ENCODE peak calls at places on chromosomes 11 and 22, in five cellular contexts. K is H1, E is mesenchymal stem cell, T is H9, H is trophoblast cell. R is an unnamed sample.

GRCh38 chr11:119318240-119319135 is 1.6 kb upstream of the MCAM start:
- DNase-seq in K (no peak), E (peak), T (peak), H (peak), R (no peak)

GRCh38 chr11:78392854-78393253 is 24.8 kb downstream of the GAB2 start:
- DNase-seq in K (no peak), E (no peak), T (no peak), H (no peak), R (no peak)

GRCh38 chr22:26709617-26710390 is 52.4 kb downstream of the MIAT start:
- DNase-seq in K (no peak), E (peak), T (no peak), H (peak), R (no peak)

GRCh38 chr22:49351761-49352221 is 475.9 kb downstream of the BRD1 start:
- DNase-seq in K (no peak), E (no peak), T (peak), H (no peak), R (no peak)

GRCh38 chr11:56380120-56380519 is 4.7 kb downstream of the OR8U1 start:
- DNase-seq in K (no peak), E (no peak), T (no peak), H (no peak), R (no peak)

GRCh38 chr11:27293500-27294417 is 69.3 kb downstream of the CCDC34 start:
- DNase-seq in K (no peak), E (no peak), T (no peak), H (no peak), R (no peak)

GRCh38 chr11:118911113-118911879 is 14.4 kb downstream of the BCL9L start:
- DNase-seq in K (no peak), E (peak), T (peak), H (peak), R (no peak)

GRCh38 chr22:49606562-49606961 is 221.1 kb downstream of the BRD1 start:
- DNase-seq in K (no peak), E (no peak), T (no peak), H (no peak), R (no peak)

GRCh38 chr11:128522943-128523518 is 64.3 kb downstream of the ETS1 start:
- DNase-seq in K (no peak), E (peak), T (no peak), H (no peak), R (no peak)

GRCh38 chr11:118143661-118144185 is 8.9 kb downstream of the SCN4B start:
- DNase-seq in K (no peak), E (no peak), T (no peak), H (no peak), R (no peak)

GRCh38 chr11:34198523-34198922 is 93.1 kb downstream of the NAT10 start:
- DNase-seq in K (no peak), E (no peak), T (no peak), H (no peak), R (no peak)

GRCh38 chr11:57222239-57222638 is 14.8 kb downstream of the APLNR start:
- DNase-seq in K (no peak), E (no peak), T (no peak), H (no peak), R (no peak)

GRCh38 chr22:39292561-39293074 is 26.8 kb downstream of the RPL3 start:
- DNase-seq in K (no peak), E (peak), T (peak), H (peak), R (peak)

GRCh38 chr22:32527756-32528155 is 53.1 kb downstream of the FBXO7 start:
- DNase-seq in K (no peak), E (no peak), T (no peak), H (no peak), R (no peak)

GRCh38 chr11:72191961-72192381 is at the start of gene FOLR1:
- DNase-seq in K (no peak), E (peak), T (peak), H (peak), R (peak)

GRCh38 chr11:12205330-12205729 is 94.9 kb downstream of the MICAL2 start:
- DNase-seq in K (no peak), E (peak), T (no peak), H (no peak), R (no peak)

GRCh38 chr22:27488456-27489224 is 312.9 kb downstream of the MN1 start:
- DNase-seq in K (no peak), E (no peak), T (no peak), H (no peak), R (no peak)

GRCh38 chr11:72703281-72704008 is 29.2 kb upstream of the PDE2A start:
- DNase-seq in K (no peak), E (peak), T (no peak), H (no peak), R (no peak)

GRCh38 chr22:24894220-24894975 is 52.1 kb downstream of the LHFPL7 start:
- DNase-seq in K (no peak), E (peak), T (no peak), H (peak), R (no peak)

GRCh38 chr11:44304091-44305084 is 5.6 kb downstream of the ALX4 start:
- DNase-seq in K (peak), E (peak), T (peak), H (no peak), R (no peak)

GRCh38 chr11:15688351-15688792 is 573.6 kb downstream of the INSC start:
- DNase-seq in K (no peak), E (peak), T (no peak), H (no peak), R (no peak)

GRCh38 chr11:118572075-118572913 is at the start of gene ARCN1:
- DNase-seq in K (peak), E (peak), T (peak), H (peak), R (peak)

GRCh38 chr22:31343235-31344191 is 2.6 kb downstream of the PATZ1 start:
- DNase-seq in K (peak), E (peak), T (peak), H (peak), R (peak)

GRCh38 chr22:46583571-46583970 is 36.6 kb upstream of the GRAMD4 start:
- DNase-seq in K (no peak), E (no peak), T (peak), H (no peak), R (no peak)

GRCh38 chr11:133306019-133306418 is 226.3 kb downstream of the OPCML start:
- DNase-seq in K (no peak), E (no peak), T (no peak), H (no peak), R (no peak)

GRCh38 chr22:25777870-25778269 is 35.9 kb downstream of the MYO18B start:
- DNase-seq in K (no peak), E (peak), T (no peak), H (no peak), R (no peak)

GRCh38 chr22:27460596-27461347 is 340.8 kb downstream of the MN1 start:
- DNase-seq in K (no peak), E (no peak), T (no peak), H (peak), R (no peak)

GRCh38 chr22:46969491-46969890 is 207.0 kb downstream of the TBC1D22A start:
- DNase-seq in K (no peak), E (no peak), T (no peak), H (no peak), R (no peak)

GRCh38 chr11:118631510-118631909 is 24.1 kb downstream of the PHLDB1 start:
- DNase-seq in K (no peak), E (no peak), T (no peak), H (no peak), R (no peak)

GRCh38 chr11:736431-736830 is 10.8 kb upstream of the TALDO1 start:
- DNase-seq in K (no peak), E (no peak), T (no peak), H (peak), R (no peak)

GRCh38 chr11:110862407-110862806 is 150.2 kb upstream of the ARHGAP20 start:
- DNase-seq in K (no peak), E (no peak), T (no peak), H (no peak), R (no peak)

GRCh38 chr11:104159356-104159755 is 4.6 kb downstream of the PDGFD start:
- DNase-seq in K (no peak), E (peak), T (no peak), H (no peak), R (no peak)

GRCh38 chr11:2699185-2699530 is 636 bp downstream of the KCNQ1OT1 start:
- DNase-seq in K (no peak), E (no peak), T (peak), H (no peak), R (no peak)

GRCh38 chr11:103703437-103703836 is 333.0 kb upstream of the DDI1 start:
- DNase-seq in K (no peak), E (no peak), T (no peak), H (no peak), R (no peak)

GRCh38 chr22:48121984-48122383 is 1359.5 kb downstream of the TBC1D22A start:
- DNase-seq in K (no peak), E (no peak), T (no peak), H (no peak), R (no peak)

GRCh38 chr11:119307219-119307618 is 9.7 kb downstream of the MCAM start:
- DNase-seq in K (no peak), E (no peak), T (no peak), H (no peak), R (no peak)

DNA sequence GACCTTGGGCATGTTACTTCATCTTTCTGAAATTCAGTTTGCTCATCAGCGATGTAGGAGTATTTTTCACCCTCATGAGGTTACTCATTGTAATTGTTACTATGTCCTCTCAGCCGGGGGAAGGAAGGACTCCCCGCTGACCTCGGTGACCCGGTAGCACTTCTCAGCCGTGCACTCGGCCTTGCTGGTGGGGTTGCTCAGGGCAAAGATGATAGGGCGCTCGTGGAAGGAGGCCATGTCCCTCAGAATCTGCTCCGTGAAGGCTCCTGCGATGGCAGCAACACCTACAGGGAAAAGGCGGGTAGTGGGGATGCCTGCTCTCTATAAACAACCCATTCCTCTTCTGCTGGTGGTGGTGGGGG is 72.2 kb downstream of the CCDC81 start:
- DNase-seq in K (no peak), E (no peak), T (no peak), H (no peak), R (no peak)
- H2BK12ac ChIP-seq in K (no peak), E (no peak), T (no peak), H (no peak), R (no peak)

DNA sequence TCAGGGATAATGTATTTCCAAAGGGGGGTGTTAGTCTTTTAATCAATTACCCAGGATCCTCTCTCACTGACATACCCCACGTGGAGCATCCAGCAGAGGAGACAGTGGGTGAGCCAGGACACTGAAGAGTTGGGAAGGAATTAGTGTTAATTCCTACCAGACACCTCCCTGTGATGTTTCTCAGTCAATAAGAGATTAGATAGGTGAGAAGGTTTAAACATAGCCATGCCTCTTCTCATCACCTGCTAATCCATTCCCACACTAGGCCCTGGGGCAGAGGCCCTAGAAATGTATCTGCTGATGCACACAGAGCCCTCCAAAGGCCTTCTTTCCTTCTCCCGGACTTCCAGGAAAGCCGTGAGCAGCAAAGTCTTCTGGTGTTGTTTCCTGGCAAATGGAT is 363.6 kb upstream of the LARGE1 start:
- DNase-seq in K (no peak), E (no peak), T (no peak), H (no peak), R (no peak)
- H2BK12ac ChIP-seq in K (no peak), E (no peak), T (no peak), H (no peak), R (no peak)

GRCh38 chr11:70435361-70435760 is 37.0 kb downstream of the CTTN start:
- DNase-seq in K (no peak), E (no peak), T (no peak), H (no peak), R (no peak)

GRCh38 chr11:70434813-70435300 is 36.5 kb downstream of the CTTN start:
- DNase-seq in K (no peak), E (no peak), T (no peak), H (no peak), R (no peak)

GRCh38 chr11:70433038-70433437 is 34.7 kb downstream of the CTTN start:
- DNase-seq in K (no peak), E (no peak), T (no peak), H (no peak), R (no peak)

GRCh38 chr11:70433526-70433925 is 35.2 kb downstream of the CTTN start:
- DNase-seq in K (no peak), E (no peak), T (no peak), H (no peak), R (no peak)

GRCh38 chr11:70433966-70434812 is 35.9 kb downstream of the CTTN start:
- DNase-seq in K (no peak), E (no peak), T (no peak), H (no peak), R (no peak)
- H2BK12ac ChIP-seq in K (no peak), E (no peak), T (no peak), H (no peak), R (no peak)

GRCh38 chr11:8263769-8264410 is at the start of gene LMO1:
- DNase-seq in K (peak), E (peak), T (peak), H (peak), R (peak)
- H2BK12ac ChIP-seq in K (no peak), E (no peak), T (no peak), H (no peak), R (peak)

GRCh38 chr11:75084883-75085282 is 11.8 kb downstream of the OR2AT4 start:
- DNase-seq in K (no peak), E (no peak), T (no peak), H (no peak), R (no peak)
- H2BK12ac ChIP-seq in K (no peak), E (no peak), T (no peak), H (no peak), R (no peak)

R was measured in neuronal stem cell.